ENCODE peak calls at places on chromosomes 13 and 19, in seven cellular contexts. One of them, this sample, is unnamed.

GRCh38 chr13:83219832-83220231 is 662.4 kb downstream of the SLITRK1 start:
- DNase-seq in neural progenitor cell: no peak
- DNase-seq in endothelial cell of umbilical vein: no peak
- DNase-seq in fibroblast of lung: no peak
- DNase-seq in IMR-90: no peak
- DNase-seq in PC-3: no peak
- DNase-seq in SK-N-SH: no peak
- DNase-seq in this sample: no peak

GRCh38 chr19:50703915-50704548 is 15.6 kb downstream of the SHANK1 start:
- DNase-seq in neural progenitor cell: peak; percentile 58
- DNase-seq in endothelial cell of umbilical vein: no peak
- DNase-seq in fibroblast of lung: no peak
- DNase-seq in IMR-90: no peak
- DNase-seq in PC-3: peak; percentile 51
- DNase-seq in SK-N-SH: no peak
- DNase-seq in this sample: no peak

GRCh38 chr19:12858041-12858928 is 20.0 kb downstream of the MAST1 start:
- DNase-seq in neural progenitor cell: no peak
- DNase-seq in endothelial cell of umbilical vein: no peak
- DNase-seq in fibroblast of lung: no peak
- DNase-seq in IMR-90: no peak
- DNase-seq in PC-3: no peak
- DNase-seq in SK-N-SH: no peak
- DNase-seq in this sample: no peak

GRCh38 chr13:44974056-44974798 is 15.0 kb downstream of the NUFIP1 start:
- DNase-seq in neural progenitor cell: no peak
- DNase-seq in endothelial cell of umbilical vein: peak; percentile 84
- DNase-seq in fibroblast of lung: peak; percentile 80
- DNase-seq in IMR-90: peak; percentile 65
- DNase-seq in PC-3: no peak
- DNase-seq in SK-N-SH: no peak
- DNase-seq in this sample: peak; percentile 74

GRCh38 chr13:80338781-80339577 is 1.9 kb downstream of the SPRY2 start:
- DNase-seq in neural progenitor cell: peak; percentile 90
- DNase-seq in endothelial cell of umbilical vein: peak; percentile 84
- DNase-seq in fibroblast of lung: peak; percentile 90
- DNase-seq in IMR-90: peak; percentile 88
- DNase-seq in PC-3: peak; percentile 56
- DNase-seq in SK-N-SH: peak; percentile 77
- DNase-seq in this sample: peak; percentile 88

GRCh38 chr13:100589178-100589725 is 663 bp upstream of the GGACT start:
- DNase-seq in neural progenitor cell: no peak
- DNase-seq in endothelial cell of umbilical vein: peak; percentile 41
- DNase-seq in fibroblast of lung: no peak
- DNase-seq in IMR-90: no peak
- DNase-seq in PC-3: no peak
- DNase-seq in SK-N-SH: no peak
- DNase-seq in this sample: no peak

GRCh38 chr19:13160557-13160956 is 10.3 kb downstream of the IER2 start:
- DNase-seq in neural progenitor cell: no peak
- DNase-seq in endothelial cell of umbilical vein: no peak
- DNase-seq in fibroblast of lung: peak; percentile 53
- DNase-seq in IMR-90: peak; percentile 66
- DNase-seq in PC-3: peak; percentile 63
- DNase-seq in SK-N-SH: no peak
- DNase-seq in this sample: no peak

GRCh38 chr19:46542428-46543230 is 47.0 kb upstream of the PNMA8B start:
- DNase-seq in neural progenitor cell: peak; percentile 97
- DNase-seq in endothelial cell of umbilical vein: peak; percentile 87
- DNase-seq in fibroblast of lung: peak; percentile 82
- DNase-seq in IMR-90: peak; percentile 87
- DNase-seq in PC-3: peak; percentile 89
- DNase-seq in SK-N-SH: peak; percentile 77
- DNase-seq in this sample: peak; percentile 75

GRCh38 chr19:14347999-14348889 is 33.0 kb upstream of the ADGRE5 start:
- DNase-seq in neural progenitor cell: peak; percentile 79
- DNase-seq in endothelial cell of umbilical vein: peak; percentile 37
- DNase-seq in fibroblast of lung: peak; percentile 25
- DNase-seq in IMR-90: no peak
- DNase-seq in PC-3: peak; percentile 75
- DNase-seq in SK-N-SH: peak; percentile 95
- DNase-seq in this sample: no peak

GRCh38 chr13:29569253-29570057 is 26.0 kb downstream of the SLC7A1 start:
- DNase-seq in neural progenitor cell: no peak
- DNase-seq in endothelial cell of umbilical vein: peak; percentile 41
- DNase-seq in fibroblast of lung: peak; percentile 49
- DNase-seq in IMR-90: no peak
- DNase-seq in PC-3: no peak
- DNase-seq in SK-N-SH: peak; percentile 52
- DNase-seq in this sample: no peak

GRCh38 chr19:17026041-17026658 is 460 bp downstream of the CPAMD8 start:
- DNase-seq in neural progenitor cell: peak; percentile 44
- DNase-seq in endothelial cell of umbilical vein: no peak
- DNase-seq in fibroblast of lung: no peak
- DNase-seq in IMR-90: no peak
- DNase-seq in PC-3: no peak
- DNase-seq in SK-N-SH: no peak
- DNase-seq in this sample: no peak

GRCh38 chr19:57664269-57665127 is 4.2 kb upstream of the ZSCAN4 start:
- DNase-seq in neural progenitor cell: peak; percentile 83
- DNase-seq in endothelial cell of umbilical vein: peak; percentile 46
- DNase-seq in fibroblast of lung: peak; percentile 50
- DNase-seq in IMR-90: peak; percentile 31
- DNase-seq in PC-3: peak; percentile 31
- DNase-seq in SK-N-SH: peak; percentile 89
- DNase-seq in this sample: peak; percentile 27

GRCh38 chr19:5974721-5975387 is 3.1 kb downstream of the RANBP3 start:
- DNase-seq in neural progenitor cell: no peak
- DNase-seq in endothelial cell of umbilical vein: no peak
- DNase-seq in fibroblast of lung: no peak
- DNase-seq in IMR-90: peak; percentile 35
- DNase-seq in PC-3: peak; percentile 27
- DNase-seq in SK-N-SH: no peak
- DNase-seq in this sample: no peak
- H3K9ac ChIP-seq in neural progenitor cell: peak overlapping the region; percentile 49
- H3K9ac ChIP-seq in endothelial cell of umbilical vein: no peak overlapping the region
- H3K9ac ChIP-seq in fibroblast of lung: no peak overlapping the region
- H3K9ac ChIP-seq in IMR-90: no peak overlapping the region
- H3K9ac ChIP-seq in PC-3: no peak overlapping the region
- H3K9ac ChIP-seq in SK-N-SH: no peak overlapping the region
- H3K9ac ChIP-seq in this sample: no peak overlapping the region

GRCh38 chr13:32415019-32415418 is 12.9 kb downstream of the N4BP2L1 start:
- DNase-seq in neural progenitor cell: peak; percentile 51
- DNase-seq in endothelial cell of umbilical vein: no peak
- DNase-seq in fibroblast of lung: no peak
- DNase-seq in IMR-90: no peak
- DNase-seq in PC-3: peak; percentile 20
- DNase-seq in SK-N-SH: peak; percentile 30
- DNase-seq in this sample: no peak
- TF ChIP-seq CTCF in neural progenitor cell: peak; percentile 74
- TF ChIP-seq CTCF in endothelial cell of umbilical vein: peak; percentile 58
- TF ChIP-seq CTCF in fibroblast of lung: peak; percentile 61
- TF ChIP-seq CTCF in IMR-90: peak; percentile 37
- TF ChIP-seq CTCF in PC-3: peak; percentile 66
- TF ChIP-seq CTCF in SK-N-SH: peak; percentile 61
- TF ChIP-seq CTCF in this sample: peak; percentile 38

GRCh38 chr19:33310606-33311325 is 8.4 kb upstream of the CEBPA start:
- DNase-seq in neural progenitor cell: no peak
- DNase-seq in endothelial cell of umbilical vein: no peak
- DNase-seq in fibroblast of lung: no peak
- DNase-seq in IMR-90: no peak
- DNase-seq in PC-3: peak; percentile 66
- DNase-seq in SK-N-SH: no peak
- DNase-seq in this sample: no peak
- H3K9ac ChIP-seq in neural progenitor cell: no peak overlapping the region
- H3K9ac ChIP-seq in endothelial cell of umbilical vein: no peak overlapping the region
- H3K9ac ChIP-seq in fibroblast of lung: no peak overlapping the region
- H3K9ac ChIP-seq in IMR-90: no peak overlapping the region
- H3K9ac ChIP-seq in PC-3: no peak overlapping the region
- H3K9ac ChIP-seq in SK-N-SH: no peak overlapping the region
- H3K9ac ChIP-seq in this sample: no peak overlapping the region

GRCh38 chr13:107305178-107305577 is 737.2 kb upstream of the ARGLU1 start:
- DNase-seq in neural progenitor cell: no peak
- DNase-seq in endothelial cell of umbilical vein: no peak
- DNase-seq in fibroblast of lung: no peak
- DNase-seq in IMR-90: no peak
- DNase-seq in PC-3: no peak
- DNase-seq in SK-N-SH: no peak
- DNase-seq in this sample: no peak

GRCh38 chr13:107296804-107297203 is 728.9 kb upstream of the ARGLU1 start:
- DNase-seq in neural progenitor cell: no peak
- DNase-seq in endothelial cell of umbilical vein: no peak
- DNase-seq in fibroblast of lung: peak; percentile 60
- DNase-seq in IMR-90: peak; percentile 71
- DNase-seq in PC-3: peak; percentile 60
- DNase-seq in SK-N-SH: no peak
- DNase-seq in this sample: peak; percentile 50

GRCh38 chr13:107299717-107300116 is 731.8 kb upstream of the ARGLU1 start:
- DNase-seq in neural progenitor cell: no peak
- DNase-seq in endothelial cell of umbilical vein: no peak
- DNase-seq in fibroblast of lung: no peak
- DNase-seq in IMR-90: no peak
- DNase-seq in PC-3: peak; percentile 13
- DNase-seq in SK-N-SH: no peak
- DNase-seq in this sample: no peak

GRCh38 chr13:107301724-107302374 is 733.9 kb upstream of the ARGLU1 start:
- DNase-seq in neural progenitor cell: peak; percentile 50
- DNase-seq in endothelial cell of umbilical vein: peak; percentile 17
- DNase-seq in fibroblast of lung: no peak
- DNase-seq in IMR-90: no peak
- DNase-seq in PC-3: peak; percentile 2
- DNase-seq in SK-N-SH: no peak
- DNase-seq in this sample: no peak
- TF ChIP-seq CTCF in neural progenitor cell: peak; percentile 62
- TF ChIP-seq CTCF in endothelial cell of umbilical vein: peak; percentile 2
- TF ChIP-seq CTCF in fibroblast of lung: peak; percentile 18
- TF ChIP-seq CTCF in IMR-90: no peak
- TF ChIP-seq CTCF in PC-3: no peak
- TF ChIP-seq CTCF in SK-N-SH: peak; percentile 18
- TF ChIP-seq CTCF in this sample: no peak

DNA sequence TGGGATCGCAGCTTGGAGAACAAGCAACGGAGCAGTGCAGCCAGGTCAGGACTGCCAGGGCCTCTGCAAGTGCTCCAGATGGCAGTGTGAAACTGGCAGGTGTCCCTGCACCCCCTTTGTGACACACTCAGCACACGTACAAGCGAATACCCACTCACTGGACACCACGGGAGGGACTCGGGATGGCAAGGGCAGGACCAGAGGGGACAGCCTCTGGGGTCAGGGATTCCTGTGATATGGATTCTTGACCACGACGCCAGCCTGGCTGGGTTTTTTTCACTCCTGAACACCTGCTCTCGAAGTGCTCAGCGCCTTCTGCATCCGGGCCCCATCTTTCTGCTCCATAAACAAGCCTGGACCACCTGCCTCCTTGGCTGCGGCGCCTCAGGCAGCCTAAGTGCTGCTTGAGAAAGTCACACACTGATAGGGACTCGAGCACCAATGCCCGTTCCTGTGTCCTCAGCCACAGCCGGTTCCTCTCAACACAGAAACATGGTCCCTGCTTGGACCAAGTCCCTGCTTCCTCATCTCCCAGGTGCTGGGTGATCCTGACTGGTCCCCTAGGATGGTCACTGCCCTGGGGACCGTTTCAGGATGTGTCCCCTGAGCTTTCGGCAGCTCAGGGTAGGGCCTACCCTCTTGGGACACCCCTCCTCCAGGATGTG is 22.0 kb downstream of the ELAVL1 start:
- DNase-seq in neural progenitor cell: no peak
- DNase-seq in endothelial cell of umbilical vein: no peak
- DNase-seq in fibroblast of lung: no peak
- DNase-seq in IMR-90: no peak
- DNase-seq in PC-3: no peak
- DNase-seq in SK-N-SH: no peak
- DNase-seq in this sample: no peak
- H3K9ac ChIP-seq in neural progenitor cell: no peak overlapping the region
- H3K9ac ChIP-seq in endothelial cell of umbilical vein: no peak overlapping the region
- H3K9ac ChIP-seq in fibroblast of lung: no peak overlapping the region
- H3K9ac ChIP-seq in IMR-90: no peak overlapping the region
- H3K9ac ChIP-seq in PC-3: no peak overlapping the region
- H3K9ac ChIP-seq in SK-N-SH: no peak overlapping the region
- H3K9ac ChIP-seq in this sample: no peak overlapping the region

GRCh38 chr19:10551698-10552301 is 8.1 kb downstream of the ATG4D start:
- DNase-seq in neural progenitor cell: no peak
- DNase-seq in endothelial cell of umbilical vein: no peak
- DNase-seq in fibroblast of lung: no peak
- DNase-seq in IMR-90: no peak
- DNase-seq in PC-3: peak; percentile 73
- DNase-seq in SK-N-SH: no peak
- DNase-seq in this sample: no peak
- TF ChIP-seq CTCF in neural progenitor cell: no peak
- TF ChIP-seq CTCF in endothelial cell of umbilical vein: no peak
- TF ChIP-seq CTCF in fibroblast of lung: peak; percentile 18
- TF ChIP-seq CTCF in IMR-90: peak; percentile 25
- TF ChIP-seq CTCF in PC-3: peak; percentile 52
- TF ChIP-seq CTCF in SK-N-SH: no peak
- TF ChIP-seq CTCF in this sample: no peak

DNA sequence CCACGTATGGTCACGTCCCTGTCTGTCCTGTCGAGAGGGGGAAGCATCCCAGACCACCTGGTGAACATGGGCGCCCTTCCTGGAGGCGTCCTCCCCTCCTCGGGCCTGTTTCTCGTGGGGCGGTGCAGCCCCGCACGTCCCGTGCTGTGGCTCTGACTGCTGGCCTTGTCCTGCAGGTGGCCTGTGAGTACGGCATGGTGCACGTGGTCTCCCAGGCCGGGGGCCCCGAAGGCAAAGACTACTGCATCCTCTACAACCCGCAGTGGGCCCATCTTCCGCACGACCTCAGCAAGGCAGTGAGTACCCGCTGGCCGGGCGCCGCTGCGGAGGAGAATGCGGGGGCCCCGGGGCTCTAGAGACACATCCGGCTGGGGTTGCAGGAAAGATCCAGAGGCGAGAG is 5.9 kb downstream of the SPPL2B start:
- DNase-seq in neural progenitor cell: no peak
- DNase-seq in endothelial cell of umbilical vein: no peak
- DNase-seq in fibroblast of lung: no peak
- DNase-seq in IMR-90: no peak
- DNase-seq in PC-3: no peak
- DNase-seq in SK-N-SH: no peak
- DNase-seq in this sample: no peak
- H3K9ac ChIP-seq in neural progenitor cell: no peak overlapping the region
- H3K9ac ChIP-seq in endothelial cell of umbilical vein: no peak overlapping the region
- H3K9ac ChIP-seq in fibroblast of lung: no peak overlapping the region
- H3K9ac ChIP-seq in IMR-90: no peak overlapping the region
- H3K9ac ChIP-seq in PC-3: no peak overlapping the region
- H3K9ac ChIP-seq in SK-N-SH: no peak overlapping the region
- H3K9ac ChIP-seq in this sample: no peak overlapping the region

DNA sequence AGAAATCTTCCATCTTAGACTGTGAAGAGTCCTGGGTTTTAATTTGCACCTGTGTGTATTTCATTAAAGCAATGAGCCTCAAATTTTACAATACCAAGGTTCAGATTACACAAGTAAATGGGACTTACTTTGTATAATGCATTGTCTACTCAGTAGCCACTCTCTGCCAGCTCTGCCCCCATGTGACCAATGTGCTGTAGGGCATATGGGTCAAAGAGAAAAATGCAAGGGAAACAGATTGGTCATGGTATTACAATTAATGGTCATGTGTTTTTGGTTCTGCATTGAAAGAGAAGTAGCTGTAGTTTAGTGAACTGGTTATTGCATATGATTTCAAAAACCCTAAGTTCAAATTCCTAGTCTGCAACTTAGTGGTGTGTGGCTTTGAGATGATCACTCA is 545.5 kb downstream of the SUCLA2 start:
- DNase-seq in neural progenitor cell: no peak
- DNase-seq in endothelial cell of umbilical vein: no peak
- DNase-seq in fibroblast of lung: no peak
- DNase-seq in IMR-90: no peak
- DNase-seq in PC-3: peak; percentile 51
- DNase-seq in SK-N-SH: peak; percentile 4
- DNase-seq in this sample: no peak
- TF ChIP-seq CTCF in neural progenitor cell: peak; percentile 35
- TF ChIP-seq CTCF in endothelial cell of umbilical vein: no peak
- TF ChIP-seq CTCF in fibroblast of lung: peak; percentile 12
- TF ChIP-seq CTCF in IMR-90: no peak
- TF ChIP-seq CTCF in PC-3: peak; percentile 55
- TF ChIP-seq CTCF in SK-N-SH: peak; percentile 33
- TF ChIP-seq CTCF in this sample: no peak